ENCODE peak calls at places on chromosomes 16 and 17, in seven cellular contexts. N is GM23338, H is brain microvascular endothelial cell, U is left ventricle myocardium inferior, V is transverse colon, M is HFF-Myc, T is lower leg skin. J is an unnamed sample.

GRCh38 chr17:67068999-67069398 is 24.6 kb downstream of the CACNG1 start:
- DNase-seq in N (no peak), H (no peak), U (no peak), V (no peak), M (no peak), T (no peak), J (no peak)

GRCh38 chr16:77290451-77291110 is 91.4 kb downstream of the SYCE1L start:
- DNase-seq in N (peak), H (peak), U (no peak), V (no peak), M (no peak), T (no peak), J (peak)

GRCh38 chr17:51228177-51228576 is 31.7 kb downstream of the MBTD1 start:
- DNase-seq in N (no peak), H (peak), U (no peak), V (no peak), M (no peak), T (no peak), J (peak)

GRCh38 chr16:14131774-14132695 is 60.9 kb downstream of the MRTFB start:
- DNase-seq in N (no peak), H (no peak), U (no peak), V (no peak), M (no peak), T (no peak), J (no peak)

GRCh38 chr17:57135748-57136342 is 50.8 kb downstream of the AKAP1 start:
- DNase-seq in N (no peak), H (no peak), U (no peak), V (no peak), M (no peak), T (no peak), J (no peak)

GRCh38 chr17:35953720-35954119 is 10.2 kb upstream of the LYZL6 start:
- DNase-seq in N (peak), H (no peak), U (no peak), V (no peak), M (no peak), T (peak), J (no peak)

GRCh38 chr17:9141423-9141753 is 120.1 kb downstream of the NTN1 start:
- DNase-seq in N (no peak), H (no peak), U (no peak), V (no peak), M (no peak), T (no peak), J (no peak)

GRCh38 chr17:77441130-77441920 is 300.6 kb downstream of the SEC14L1 start:
- DNase-seq in N (no peak), H (no peak), U (no peak), V (peak), M (no peak), T (no peak), J (no peak)

GRCh38 chr16:55543470-55543869 is 23.0 kb upstream of the CAPNS2 start:
- DNase-seq in N (peak), H (no peak), U (no peak), V (no peak), M (peak), T (no peak), J (peak)

GRCh38 chr16:57984443-57985203 is 13.7 kb upstream of the CNGB1 start:
- DNase-seq in N (peak), H (peak), U (peak), V (peak), M (peak), T (peak), J (peak)

GRCh38 chr17:65799454-65799853 is 238.0 kb upstream of the AXIN2 start:
- DNase-seq in N (no peak), H (no peak), U (no peak), V (no peak), M (no peak), T (no peak), J (no peak)

GRCh38 chr17:58330544-58330996 is 2.0 kb upstream of the TSPOAP1 start:
- DNase-seq in N (no peak), H (no peak), U (peak), V (no peak), M (no peak), T (no peak), J (no peak)

GRCh38 chr17:57357830-57358426 is 101.6 kb downstream of the MSI2 start:
- DNase-seq in N (no peak), H (no peak), U (no peak), V (peak), M (no peak), T (no peak), J (peak)

GRCh38 chr17:76276069-76276431 is 10.9 kb downstream of the UBALD2 start:
- DNase-seq in N (no peak), H (no peak), U (no peak), V (no peak), M (no peak), T (no peak), J (no peak)

GRCh38 chr17:75721463-75722011 is 278 bp downstream of the ITGB4 start:
- DNase-seq in N (peak), H (no peak), U (no peak), V (peak), M (no peak), T (no peak), J (no peak)

GRCh38 chr16:84524346-84524920 is 20.0 kb upstream of the MEAK7 start:
- DNase-seq in N (no peak), H (no peak), U (no peak), V (no peak), M (no peak), T (no peak), J (no peak)

GRCh38 chr16:83676056-83676455 is 131.7 kb upstream of the HSBP1 start:
- DNase-seq in N (no peak), H (no peak), U (no peak), V (no peak), M (no peak), T (peak), J (no peak)

GRCh38 chr17:76107507-76107906 is 3.9 kb upstream of the EXOC7 start:
- DNase-seq in N (no peak), H (no peak), U (no peak), V (no peak), M (no peak), T (no peak), J (peak)

GRCh38 chr16:85800321-85800669 is 800 bp downstream of the COX4I1 start:
- DNase-seq in N (peak), H (no peak), U (no peak), V (no peak), M (no peak), T (no peak), J (no peak)

GRCh38 chr16:85204242-85205010 is 92.2 kb upstream of the CIBAR2 start:
- DNase-seq in N (no peak), H (peak), U (no peak), V (no peak), M (no peak), T (no peak), J (peak)

GRCh38 chr17:82242977-82243647 is 14.3 kb downstream of the SLC16A3 start:
- DNase-seq in N (no peak), H (peak), U (peak), V (peak), M (no peak), T (no peak), J (peak)

GRCh38 chr17:76816590-76817135 is 51.5 kb upstream of the MGAT5B start:
- DNase-seq in N (peak), H (peak), U (peak), V (peak), M (no peak), T (no peak), J (peak)

GRCh38 chr17:17462048-17462824 is 14.6 kb upstream of the MED9 start:
- DNase-seq in N (no peak), H (no peak), U (no peak), V (peak), M (no peak), T (no peak), J (no peak)

GRCh38 chr16:73864868-73865267 is 431.7 kb upstream of the PSMD7 start:
- DNase-seq in N (no peak), H (no peak), U (no peak), V (no peak), M (no peak), T (no peak), J (peak)
- TF ChIP-seq CTCF in N (no peak), H (no peak), U (no peak), V (no peak), M (no peak), T (no peak), J (no peak)

GRCh38 chr17:43779145-43780125 is 658 bp upstream of the DUSP3 start:
- DNase-seq in N (peak), H (peak), U (no peak), V (no peak), M (no peak), T (peak), J (no peak)
- H3K4me3 ChIP-seq in N (peak), H (peak), U (peak), V (peak), M (peak), T (no peak), J (peak)

DNA sequence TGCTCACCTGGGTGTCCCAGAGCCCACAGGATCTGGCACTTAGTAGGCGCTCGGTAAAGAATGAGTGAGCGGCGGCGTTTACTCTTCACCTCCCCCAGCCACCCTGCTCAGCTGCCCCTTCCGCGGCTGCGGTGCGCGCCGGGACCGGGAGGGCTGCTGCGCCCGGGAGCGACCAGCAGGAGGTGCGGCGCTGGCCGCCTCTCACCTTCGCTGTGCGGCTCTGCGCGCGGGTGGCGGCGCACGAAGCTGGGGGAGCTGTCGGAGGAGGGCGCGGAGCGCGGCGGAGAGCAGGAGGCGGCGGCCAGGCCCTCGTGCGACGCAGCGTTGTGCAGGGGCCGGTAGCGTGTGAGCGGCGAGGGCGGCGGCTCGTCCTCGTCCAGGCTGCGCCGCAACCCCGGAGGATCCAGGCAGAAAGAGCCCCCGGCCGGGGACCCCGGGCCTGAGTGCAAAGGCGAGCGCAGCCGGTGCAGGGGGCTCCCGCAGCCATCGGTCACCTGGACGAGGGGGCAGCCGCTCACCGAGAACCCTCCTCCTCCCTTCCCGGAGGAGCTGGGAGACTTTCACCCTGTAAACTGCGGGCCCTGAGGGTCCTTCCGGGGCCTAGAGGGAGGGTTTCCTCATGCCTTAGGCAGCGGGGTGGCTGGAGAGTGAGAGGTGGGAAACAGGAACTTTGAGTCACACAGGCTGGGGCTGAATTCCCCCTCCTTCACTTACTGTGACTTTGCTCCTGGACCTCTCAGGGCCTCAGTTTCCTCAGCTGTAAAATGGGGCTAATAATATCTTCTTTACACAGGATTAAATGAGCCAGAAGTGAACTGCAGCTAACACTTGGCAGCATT is 12.5 kb downstream of the SAMD14 start:
- DNase-seq in N (peak), H (no peak), U (no peak), V (peak), M (no peak), T (no peak), J (peak)
- TF ChIP-seq CTCF in N (peak), H (peak), U (peak), V (peak), M (peak), T (no peak), J (peak)

DNA sequence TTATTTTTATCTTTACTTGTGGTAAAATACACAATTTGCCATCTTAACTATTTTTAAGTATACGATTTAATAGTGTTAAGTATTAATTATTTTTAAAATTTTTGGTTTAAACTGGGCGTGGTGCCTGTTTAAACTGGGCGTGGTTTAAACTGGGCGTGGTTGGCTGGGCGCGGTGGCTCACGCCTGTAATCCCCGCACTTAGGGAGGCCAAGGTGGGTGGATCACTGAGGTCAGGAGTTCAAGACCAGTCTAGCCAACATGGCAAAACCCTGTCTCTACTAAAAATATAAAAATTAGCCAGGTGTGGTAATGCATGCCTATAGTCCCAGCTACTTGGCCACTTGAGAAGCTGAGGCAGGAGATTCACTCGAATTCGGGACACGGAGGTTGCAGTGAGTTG is 4.0 kb upstream of the CCDC43 start:
- DNase-seq in N (no peak), H (no peak), U (no peak), V (no peak), M (no peak), T (no peak), J (no peak)
- H3K4me3 ChIP-seq in N (no peak), H (no peak), U (no peak), V (no peak), M (no peak), T (no peak), J (no peak)

GRCh38 chr17:72345536-72345935 is 224.7 kb downstream of the SOX9 start:
- DNase-seq in N (no peak), H (no peak), U (no peak), V (no peak), M (no peak), T (no peak), J (no peak)
- TF ChIP-seq CTCF in N (peak), H (peak), U (no peak), V (no peak), M (peak), T (no peak), J (no peak)

DNA sequence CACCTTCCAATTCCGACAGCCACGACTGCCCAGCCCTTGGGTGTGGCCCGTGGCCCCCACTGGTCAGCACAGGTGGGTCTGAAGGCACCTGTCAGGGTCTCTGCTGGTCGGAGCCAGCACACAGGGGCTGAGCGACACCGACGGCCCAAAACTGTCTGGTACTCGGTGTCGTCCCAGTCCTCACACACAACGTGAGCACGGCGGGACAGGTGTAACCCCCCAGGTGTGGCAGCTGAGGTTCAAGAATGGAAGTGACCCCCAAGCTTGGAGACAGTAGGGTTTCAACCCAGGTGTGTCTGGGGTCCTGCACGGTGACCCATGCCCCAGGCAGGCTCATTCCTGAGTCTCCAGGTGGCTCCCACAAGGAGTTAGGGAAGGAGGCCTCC is 1.0 kb downstream of the GALNS start:
- DNase-seq in N (no peak), H (no peak), U (no peak), V (no peak), M (no peak), T (no peak), J (no peak)
- H3K4me3 ChIP-seq in N (peak), H (peak), U (peak), V (peak), M (peak), T (no peak), J (peak)

GRCh38 chr16:4682616-4683254 is 10.6 kb upstream of the NUDT16L1 start:
- DNase-seq in N (peak), H (peak), U (no peak), V (no peak), M (no peak), T (no peak), J (peak)
- TF ChIP-seq CTCF in N (peak), H (peak), U (peak), V (no peak), M (peak), T (no peak), J (peak)